ENCODE peak calls at places on chromosomes 4 and X, in nine cellular contexts. U is A549, W is uterus, A is heart left ventricle, Q is Peyer's patch, P is transverse colon, G is body of pancreas, B is prostate gland, I is adrenal gland. F is an unnamed sample.

GRCh38 chrX:49610718-49611310 is 12.0 kb downstream of the GAGE1 start:
- DNase-seq in U (no peak), W (no peak), A (no peak), Q (no peak), P (no peak), G (no peak), B (no peak), I (no peak), F (no peak)

GRCh38 chr4:57109847-57110634 is at the start of gene IGFBP7:
- DNase-seq in U (no peak), W (peak; percentile 50), A (peak; percentile 82), Q (no peak), P (peak; percentile 61), G (peak; percentile 42), B (no peak), I (peak; percentile 32), F (peak; percentile 59)

GRCh38 chr4:42656986-42657792 is at the start of gene ATP8A1:
- DNase-seq in U (peak; percentile 41), W (peak; percentile 91), A (peak; percentile 96), Q (peak; percentile 96), P (peak; percentile 96), G (peak; percentile 93), B (peak; percentile 91), I (peak; percentile 96), F (peak; percentile 95)

GRCh38 chr4:154332681-154333421 is 158.7 kb downstream of the DCHS2 start:
- DNase-seq in U (no peak), W (no peak), A (peak; percentile 31), Q (peak; percentile 64), P (peak; percentile 24), G (peak; percentile 14), B (no peak), I (peak; percentile 11), F (peak; percentile 52)

GRCh38 chr4:184669251-184669650 is 19.7 kb downstream of the PRIMPOL start:
- DNase-seq in U (no peak), W (no peak), A (no peak), Q (no peak), P (no peak), G (no peak), B (no peak), I (no peak), F (no peak)

GRCh38 chr4:184096561-184097239 is 121.0 kb downstream of the ENPP6 start:
- DNase-seq in U (no peak), W (no peak), A (no peak), Q (no peak), P (no peak), G (no peak), B (no peak), I (peak; percentile 5), F (no peak)

GRCh38 chr4:65671402-65671801 is 1.1 kb upstream of the EPHA5 start:
- DNase-seq in U (no peak), W (no peak), A (no peak), Q (no peak), P (no peak), G (no peak), B (no peak), I (no peak), F (no peak)

GRCh38 chrX:154751121-154751668 is 318 bp upstream of the GAB3 start:
- DNase-seq in U (no peak), W (no peak), A (peak; percentile 62), Q (no peak), P (no peak), G (no peak), B (no peak), I (no peak), F (no peak)

GRCh38 chr4:95640337-95640736 is 91.6 kb upstream of the UNC5C start:
- DNase-seq in U (no peak), W (no peak), A (no peak), Q (no peak), P (no peak), G (no peak), B (no peak), I (no peak), F (no peak)

GRCh38 chrX:127943570-127943969 is 108.6 kb downstream of the ACTRT1 start:
- DNase-seq in U (no peak), W (no peak), A (no peak), Q (no peak), P (no peak), G (no peak), B (no peak), I (no peak), F (no peak)

GRCh38 chr4:113169368-113169767 is 119.9 kb downstream of the ANK2 start:
- DNase-seq in U (no peak), W (no peak), A (no peak), Q (no peak), P (no peak), G (no peak), B (no peak), I (no peak), F (no peak)

GRCh38 chr4:21952549-21952948 is 4.0 kb upstream of the KCNIP4 start:
- DNase-seq in U (no peak), W (no peak), A (no peak), Q (no peak), P (no peak), G (no peak), B (no peak), I (no peak), F (no peak)

GRCh38 chr4:8317474-8317873 is 47.9 kb downstream of the HTRA3 start:
- DNase-seq in U (no peak), W (no peak), A (no peak), Q (no peak), P (no peak), G (no peak), B (no peak), I (no peak), F (peak; percentile 8)

GRCh38 chr4:8318509-8318908 is 49.0 kb downstream of the HTRA3 start:
- DNase-seq in U (no peak), W (no peak), A (no peak), Q (no peak), P (no peak), G (no peak), B (no peak), I (no peak), F (no peak)

GRCh38 chr4:8319731-8320385 is 50.3 kb downstream of the HTRA3 start:
- DNase-seq in U (no peak), W (peak; percentile 72), A (peak; percentile 85), Q (no peak), P (peak; percentile 25), G (no peak), B (peak; percentile 61), I (peak; percentile 78), F (no peak)

GRCh38 chr4:8320386-8320750 is 50.8 kb downstream of the HTRA3 start:
- DNase-seq in U (no peak), W (no peak), A (no peak), Q (no peak), P (no peak), G (no peak), B (no peak), I (no peak), F (no peak)

GRCh38 chr4:8319061-8319460 is 49.5 kb downstream of the HTRA3 start:
- DNase-seq in U (no peak), W (no peak), A (no peak), Q (no peak), P (no peak), G (no peak), B (no peak), I (no peak), F (no peak)
- H3K27ac ChIP-seq in U (no peak overlapping the region), W (peak overlapping the region; percentile 72), A (peak overlapping the region; percentile 94), Q (peak overlapping the region; percentile 39), P (peak overlapping the region; percentile 72), G (no peak overlapping the region), B (peak overlapping the region; percentile 63), I (no peak overlapping the region), F (no peak overlapping the region)

DNA sequence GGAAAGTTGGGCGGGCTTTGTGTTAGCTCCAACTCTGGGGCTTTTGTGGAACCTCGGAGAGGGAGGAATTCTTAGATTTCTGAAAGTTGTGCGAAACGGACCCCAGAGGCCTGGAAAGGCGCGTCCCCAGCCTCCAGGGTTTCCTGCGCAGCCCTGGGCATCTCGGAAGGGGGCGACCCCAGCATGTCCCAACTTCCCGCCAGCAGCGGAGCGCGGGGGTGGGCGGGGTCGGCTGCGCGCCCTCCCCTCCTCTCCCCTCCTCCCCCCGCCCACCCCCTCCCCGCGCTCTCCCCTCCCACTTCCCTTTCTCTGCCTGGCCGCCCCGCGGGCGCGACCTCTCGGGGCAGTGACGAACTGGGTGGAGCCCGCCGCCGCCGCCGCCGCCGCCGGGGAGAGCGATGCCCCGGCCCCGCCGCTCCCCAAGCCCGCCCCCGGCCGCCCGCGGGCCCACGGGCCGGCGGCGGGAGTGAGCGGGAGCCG is 16.8 kb downstream of the PTTG2 start:
- DNase-seq in U (peak; percentile 40), W (peak; percentile 84), A (peak; percentile 89), Q (peak; percentile 87), P (peak; percentile 85), G (peak; percentile 80), B (peak; percentile 57), I (peak; percentile 62), F (peak; percentile 89)
- TF ChIP-seq POLR2A in U (no peak), W (no peak), A (no peak), Q (no peak), P (no peak), G (peak; percentile 12), B (no peak), I (no peak), F (no peak)

GRCh38 chr4:2813446-2814405 is 20.8 kb downstream of the SH3BP2 start:
- DNase-seq in U (no peak), W (no peak), A (no peak), Q (no peak), P (no peak), G (no peak), B (no peak), I (no peak), F (no peak)

GRCh38 chr4:2812985-2813384 is 20.1 kb downstream of the SH3BP2 start:
- DNase-seq in U (no peak), W (no peak), A (no peak), Q (no peak), P (no peak), G (no peak), B (no peak), I (no peak), F (no peak)

GRCh38 chr4:2809610-2810180 is 16.8 kb downstream of the SH3BP2 start:
- DNase-seq in U (no peak), W (no peak), A (peak; percentile 72), Q (no peak), P (no peak), G (no peak), B (no peak), I (no peak), F (peak; percentile 67)

GRCh38 chr4:2812600-2812932 is 19.7 kb downstream of the SH3BP2 start:
- DNase-seq in U (no peak), W (no peak), A (no peak), Q (no peak), P (no peak), G (no peak), B (no peak), I (no peak), F (no peak)

GRCh38 chr4:2811830-2812599 is 19.1 kb downstream of the SH3BP2 start:
- DNase-seq in U (no peak), W (peak; percentile 52), A (peak; percentile 84), Q (peak; percentile 93), P (peak; percentile 85), G (peak; percentile 78), B (no peak), I (peak; percentile 75), F (peak; percentile 74)
- H3K4me3 ChIP-seq in U (no peak overlapping the region), W (peak overlapping the region; percentile 26), A (peak overlapping the region; percentile 49), Q (peak overlapping the region; percentile 42), P (peak overlapping the region; percentile 27), G (no peak overlapping the region), B (peak overlapping the region; percentile 17), I (peak overlapping the region; percentile 50), F (peak overlapping the region; percentile 43)

DNA sequence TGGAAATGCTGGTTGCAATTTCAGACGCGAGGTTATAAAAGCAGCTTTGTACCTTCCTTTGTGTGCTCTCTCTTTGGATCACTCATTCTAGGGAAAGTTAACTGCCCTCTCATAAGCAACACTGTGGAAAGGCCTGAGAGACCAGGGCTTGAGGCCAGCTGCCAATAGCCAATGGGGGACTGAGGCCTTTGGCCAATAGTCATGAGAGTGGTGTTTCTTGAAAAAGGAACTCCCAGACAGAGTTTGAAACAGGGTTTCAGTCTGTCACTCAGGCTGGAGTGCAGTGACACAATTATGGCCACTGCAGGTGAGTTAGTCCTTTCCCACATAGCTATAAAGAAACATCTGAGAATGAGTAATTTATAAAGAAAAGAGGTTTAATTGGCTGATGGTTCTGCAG is 524.7 kb upstream of the SMIM31 start:
- DNase-seq in U (no peak), W (no peak), A (no peak), Q (no peak), P (no peak), G (no peak), B (no peak), I (no peak), F (no peak)
- H3K27ac ChIP-seq in U (no peak overlapping the region), W (no peak overlapping the region), A (no peak overlapping the region), Q (no peak overlapping the region), P (no peak overlapping the region), G (no peak overlapping the region), B (no peak overlapping the region), I (no peak overlapping the region), F (no peak overlapping the region)

F was measured in right lobe of liver.